ENCODE peak calls at places on chromosomes 13 and 19, in four cellular contexts. R, U, A and W are unnamed samples.

GRCh38 chr19:6095760-6096159 is 14.5 kb downstream of the RFX2 start:
- DNase-seq in R (no peak), U (no peak), A (no peak), W (no peak)

GRCh38 chr13:94778585-94778984 is 66.2 kb upstream of the SOX21 start:
- DNase-seq in R (no peak), U (no peak), A (no peak), W (no peak)

GRCh38 chr19:2575734-2576481 is 100.0 kb downstream of the GADD45B start:
- DNase-seq in R (no peak), U (peak), A (no peak), W (peak)

GRCh38 chr13:95723428-95723827 is 46.5 kb downstream of the DNAJC3 start:
- DNase-seq in R (no peak), U (no peak), A (no peak), W (no peak)

GRCh38 chr13:113959198-113959597 is 14.7 kb downstream of the C13orf46 start:
- DNase-seq in R (no peak), U (no peak), A (no peak), W (no peak)

GRCh38 chr19:17391371-17392151 is 2.4 kb downstream of the CCDC194 start:
- DNase-seq in R (no peak), U (no peak), A (no peak), W (no peak)

GRCh38 chr13:20714563-20715339 is 11.3 kb downstream of the IL17D start:
- DNase-seq in R (no peak), U (peak), A (no peak), W (no peak)

GRCh38 chr19:945401-946252 is 19.8 kb downstream of the ARID3A start:
- DNase-seq in R (no peak), U (no peak), A (no peak), W (no peak)

GRCh38 chr13:51870616-51871015 is 8.8 kb downstream of the CCDC70 start:
- DNase-seq in R (no peak), U (no peak), A (no peak), W (no peak)